ENCODE peak calls at places on chromosomes 6 and 20, in five cellular contexts. W is fibroblast of lung, K is A673, Z is PC-9, E is PC-3. I is an unnamed sample.
A peak's percentile ranks its signal among the peaks of the same experiment; 100 is the strongest.

GRCh38 chr6:6590530-6590929 is 2.0 kb downstream of the LY86 start:
- DNase-seq in W (no peak), K (no peak), E (no peak), Z (no peak), I (no peak)

GRCh38 chr20:49729780-49730179 is 16.1 kb upstream of the B4GALT5 start:
- DNase-seq in W (peak; percentile 82), E (no peak), Z (no peak), K (no peak), I (no peak)

GRCh38 chr6:47044418-47044817 is 2.3 kb upstream of the ADGRF1 start:
- DNase-seq in K (no peak), Z (peak; percentile 52), W (peak; percentile 81), E (peak; percentile 98), I (no peak)

GRCh38 chr6:136920216-136920857 is 1.8 kb upstream of the SLC35D3 start:
- DNase-seq in E (no peak), W (no peak), K (peak; percentile 33), Z (no peak), I (peak; percentile 30)

GRCh38 chr20:47785321-47785899 is at the start of gene SULF2:
- DNase-seq in Z (peak; percentile 70), K (peak; percentile 13), E (peak; percentile 50), W (peak; percentile 52), I (no peak)

GRCh38 chr6:35737413-35738211 is 780 bp downstream of the ARMC12 start:
- DNase-seq in K (peak; percentile 89), E (peak; percentile 87), W (peak; percentile 71), Z (no peak), I (no peak)

GRCh38 chr20:37382539-37383120 is 36.7 kb downstream of the SRC start:
- DNase-seq in K (no peak), W (no peak), Z (no peak), E (no peak), I (no peak)

GRCh38 chr6:144152334-144152900 is 2.1 kb downstream of the STX11 start:
- DNase-seq in E (no peak), K (no peak), Z (no peak), W (no peak), I (no peak)

GRCh38 chr20:23655551-23656211 is 17.9 kb upstream of the CST3 start:
- DNase-seq in K (no peak), E (no peak), Z (no peak), W (no peak), I (no peak)

GRCh38 chr20:46206025-46206424 is 87.9 kb downstream of the CD40 start:
- DNase-seq in W (peak; percentile 20), Z (peak; percentile 38), K (no peak), E (peak; percentile 68), I (no peak)

GRCh38 chr6:16752206-16752867 is 8.9 kb downstream of the ATXN1 start:
- DNase-seq in K (peak; percentile 90), W (peak; percentile 91), E (peak; percentile 94), Z (peak; percentile 12), I (no peak)

GRCh38 chr20:39823239-39823638 is 861.1 kb downstream of the DHX35 start:
- DNase-seq in W (peak; percentile 98), K (no peak), E (no peak), Z (no peak), I (no peak)

GRCh38 chr6:85544776-85545175 is 48.9 kb downstream of the SNX14 start:
- DNase-seq in E (no peak), K (no peak), W (peak; percentile 53), Z (no peak), I (no peak)

GRCh38 chr6:150377211-150377781 is 8.5 kb downstream of the IYD start:
- DNase-seq in W (peak; percentile 47), Z (no peak), E (no peak), K (no peak), I (no peak)

GRCh38 chr20:4082406-4083102 is 67.2 kb upstream of the RNF24 start:
- DNase-seq in K (peak; percentile 52), Z (peak; percentile 37), W (peak; percentile 83), E (peak; percentile 25), I (peak; percentile 87)

GRCh38 chr6:121523628-121524027 is 88.2 kb downstream of the GJA1 start:
- DNase-seq in K (no peak), W (peak; percentile 35), E (no peak), Z (no peak), I (no peak)

GRCh38 chr6:140269766-140270165 is 895.3 kb upstream of the CITED2 start:
- DNase-seq in K (no peak), E (no peak), W (peak; percentile 52), Z (no peak), I (no peak)

GRCh38 chr6:44131880-44132279 is 4.5 kb downstream of the TMEM63B start:
- DNase-seq in Z (no peak), K (no peak), W (no peak), E (no peak), I (no peak)

GRCh38 chr6:125201961-125202729 is 48.6 kb downstream of the TPD52L1 start:
- DNase-seq in E (peak; percentile 88), Z (peak; percentile 86), W (peak; percentile 93), K (peak; percentile 68), I (no peak)

GRCh38 chr6:157304840-157305675 is 18.3 kb downstream of the TMEM242 start:
- DNase-seq in E (no peak), Z (no peak), W (peak; percentile 57), K (no peak), I (no peak)

GRCh38 chr6:87472525-87473418 is at the start of gene SLC35A1:
- DNase-seq in W (peak; percentile 79), E (peak; percentile 64), Z (peak; percentile 82), K (peak; percentile 87), I (peak; percentile 84)

DNA sequence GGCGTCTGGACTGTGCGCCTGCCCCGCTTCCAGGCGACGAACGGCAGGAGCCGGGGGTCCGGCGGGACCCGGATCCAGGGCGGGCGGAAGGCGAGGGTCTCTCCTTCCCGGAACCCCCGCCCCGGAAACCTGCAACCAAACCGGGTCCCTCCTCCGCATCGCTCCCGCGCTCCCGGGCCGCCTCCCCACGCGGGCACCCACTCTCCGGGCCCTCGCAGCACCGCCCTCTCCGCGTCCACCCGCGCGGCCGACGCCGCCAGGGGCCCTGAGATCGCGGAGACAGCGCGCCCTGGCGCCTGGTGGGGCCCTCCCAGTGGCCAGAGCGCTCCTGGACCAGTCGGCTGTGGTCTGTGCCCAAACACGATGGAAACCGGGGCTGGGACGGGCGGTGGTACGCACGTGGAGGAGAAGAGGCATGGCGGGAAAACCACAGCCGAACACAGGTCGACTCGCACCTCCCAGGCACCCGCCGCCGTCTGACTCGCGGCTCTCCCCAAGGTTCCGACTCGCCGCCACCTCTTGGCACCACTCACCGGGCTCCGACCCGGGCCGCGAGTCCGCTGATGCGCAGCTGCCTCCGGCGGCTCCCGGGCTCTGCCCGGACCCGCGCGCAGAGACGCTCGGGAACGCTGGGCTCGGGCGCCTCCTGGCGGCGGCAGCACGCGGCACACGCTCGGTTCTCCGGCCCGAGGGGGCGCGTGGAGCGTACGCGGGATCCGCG is 7.9 kb downstream of the NKX2-2 start:
- DNase-seq in E (peak; percentile 57), Z (no peak), K (peak; percentile 86), W (peak; percentile 39), I (no peak)
- TF ChIP-seq EZH2 in E (peak; percentile 30), Z (no peak), K (no peak), W (no peak), I (no peak)

DNA sequence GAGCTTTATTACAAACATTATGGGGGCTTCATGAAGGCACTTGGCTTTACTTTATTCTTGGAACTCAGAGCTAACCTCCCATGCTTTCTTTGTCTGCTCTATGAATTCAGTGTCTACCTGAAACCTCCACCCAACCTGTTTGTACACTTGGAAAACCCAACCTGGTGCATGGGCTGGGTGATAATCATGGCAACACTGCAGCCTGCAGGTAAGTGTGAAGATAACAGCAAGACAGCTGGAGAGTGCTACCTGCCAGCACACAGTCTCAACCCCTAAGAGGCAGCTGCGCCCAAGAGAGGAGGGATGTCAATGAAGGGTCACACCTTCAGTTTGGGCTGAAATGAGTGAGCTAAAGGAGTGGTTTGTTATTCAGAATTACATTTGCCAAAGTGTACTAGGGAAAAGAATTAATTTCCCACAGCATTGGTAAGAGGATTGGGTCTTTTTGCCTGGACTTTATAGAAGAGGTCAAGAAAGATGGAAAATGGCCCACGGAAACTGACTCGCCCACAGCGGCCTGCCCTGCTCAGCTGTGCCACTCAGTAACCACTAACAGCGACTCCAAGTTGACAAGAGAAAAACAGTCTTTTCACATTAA is 24.4 kb downstream of the FOXQ1 start:
- DNase-seq in Z (peak; percentile 81), W (no peak), E (peak; percentile 89), K (no peak), I (no peak)
- TF ChIP-seq CTCF in Z (peak; percentile 75), W (peak; percentile 9), E (peak; percentile 90), K (peak; percentile 25), I (peak; percentile 38)

DNA sequence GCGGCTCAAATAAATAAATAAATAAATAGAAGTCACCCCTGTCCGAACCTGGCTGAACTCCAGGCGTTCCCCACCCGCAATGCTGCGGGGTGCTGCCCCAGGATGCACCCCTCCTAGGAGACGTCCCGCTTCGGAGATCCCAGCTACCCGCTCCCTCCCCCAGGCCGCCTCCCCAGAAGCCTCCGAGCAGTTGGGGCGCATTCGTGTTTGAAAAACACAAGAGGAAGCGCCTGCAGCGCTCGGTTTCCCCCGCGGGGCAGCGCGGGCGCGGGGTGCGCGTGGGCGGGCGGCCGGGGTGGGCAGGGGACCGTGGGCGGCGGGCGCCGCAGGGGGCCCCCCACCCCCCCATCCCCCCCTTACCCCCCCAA is 27.3 kb downstream of the SERPINB9 start:
- DNase-seq in K (no peak), Z (no peak), W (no peak), E (no peak), I (no peak)
- TF ChIP-seq EZH2 in K (no peak), Z (no peak), W (no peak), E (no peak), I (no peak)

GRCh38 chr20:11178946-11179654 is 505.3 kb upstream of the JAG1 start:
- DNase-seq in K (peak; percentile 12), Z (peak; percentile 37), E (peak; percentile 98), W (peak; percentile 94), I (no peak)
- TF ChIP-seq CTCF in K (no peak), Z (no peak), E (peak; percentile 40), W (no peak), I (no peak)